ENCODE peak calls at places on chromosomes 3 and 15, in seven cellular contexts. X is lung, V is lower lobe of right lung, R is OCI-LY7, K is Panc1, A is colonic mucosa, O is tibial nerve. P is an unnamed sample.

GRCh38 chr15:90231028-90232017 is 2.4 kb downstream of the CIB1 start:
- DNase-seq in A (no peak), V (peak; percentile 79), R (peak; percentile 83), O (no peak), K (no peak), X (peak; percentile 51), P (peak; percentile 19)

GRCh38 chr15:36844453-36845094 is 255.8 kb downstream of the MEIS2 start:
- DNase-seq in A (no peak), O (no peak), X (no peak), R (no peak), K (no peak), V (no peak), P (no peak)

GRCh38 chr15:89059006-89059405 is 29.2 kb upstream of the ABHD2 start:
- DNase-seq in X (no peak), A (no peak), O (no peak), K (no peak), R (no peak), V (no peak), P (no peak)

GRCh38 chr15:72304596-72304995 is 15.4 kb downstream of the CELF6 start:
- DNase-seq in V (no peak), R (no peak), O (no peak), A (no peak), K (no peak), X (no peak), P (no peak)

GRCh38 chr15:70164910-70165791 is 67.4 kb upstream of the TLE3 start:
- DNase-seq in X (no peak), R (no peak), V (no peak), K (no peak), O (no peak), A (no peak), P (no peak)

GRCh38 chr15:50058231-50058630 is 60.8 kb downstream of the ATP8B4 start:
- DNase-seq in X (no peak), V (no peak), O (no peak), K (no peak), A (no peak), R (no peak), P (no peak)

GRCh38 chr3:187274315-187274976 is 17.1 kb downstream of the MASP1 start:
- DNase-seq in K (no peak), A (no peak), X (no peak), R (no peak), O (no peak), V (no peak), P (no peak)

GRCh38 chr3:45994661-45995369 is 809 bp downstream of the FYCO1 start:
- DNase-seq in A (peak; percentile 44), X (no peak), K (no peak), R (peak; percentile 38), O (no peak), V (no peak), P (peak; percentile 38)

GRCh38 chr15:101296418-101297405 is 1.7 kb upstream of the SNRPA1 start:
- DNase-seq in A (no peak), K (no peak), O (no peak), X (no peak), V (no peak), R (no peak), P (no peak)

GRCh38 chr15:91909111-91909510 is 55.6 kb downstream of the SLCO3A1 start:
- DNase-seq in A (no peak), R (no peak), K (no peak), O (no peak), X (no peak), V (no peak), P (no peak)

GRCh38 chr15:80710635-80711553 is 15.8 kb downstream of the ABHD17C start:
- DNase-seq in R (no peak), O (no peak), K (no peak), A (no peak), V (no peak), X (no peak), P (no peak)

GRCh38 chr3:7917443-7918151 is 584.0 kb upstream of the LMCD1 start:
- DNase-seq in A (no peak), R (no peak), V (no peak), X (no peak), O (no peak), K (no peak), P (no peak)

GRCh38 chr3:65330072-65330471 is 642.3 kb upstream of the ADAMTS9 start:
- DNase-seq in R (no peak), X (no peak), V (no peak), O (no peak), K (no peak), A (no peak), P (no peak)

DNA sequence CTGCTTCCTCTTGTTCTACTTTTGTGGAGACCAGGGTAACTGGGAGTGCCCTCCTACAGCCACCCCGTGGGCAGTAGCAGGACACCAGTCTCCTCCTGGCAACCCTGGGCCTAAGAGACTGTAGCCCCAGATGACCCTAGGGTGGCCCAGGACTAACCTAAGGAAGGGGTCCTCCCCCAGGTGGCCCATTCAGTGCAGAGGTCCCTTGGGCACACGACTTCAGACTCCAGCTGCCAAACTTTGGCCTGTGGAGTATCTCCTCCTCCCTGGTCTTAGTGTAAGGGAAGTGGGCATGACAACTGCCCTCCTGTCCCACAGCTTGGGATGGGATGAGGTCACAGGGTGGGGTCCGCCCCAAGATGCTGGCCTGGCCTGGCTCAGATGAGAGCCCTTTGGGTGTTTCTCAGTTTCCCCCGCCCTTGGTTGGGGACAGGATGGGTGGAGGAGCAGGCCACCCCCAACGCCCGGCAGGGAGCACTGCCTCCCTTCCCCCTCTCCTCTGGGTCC is 4.8 kb downstream of the CSK start:
- DNase-seq in X (no peak), V (no peak), R (peak; percentile 57), A (peak; percentile 26), O (no peak), K (no peak), P (no peak)
- H3K36me3 ChIP-seq in X (no peaks in the 10 kb centered on the region), V (no peaks in the 10 kb centered on the region), R (peaks cover 73% of the 10 kb centered on the region), A (no peaks in the 10 kb centered on the region), O (no peaks in the 10 kb centered on the region), K (peaks cover 3% of the 10 kb centered on the region), P (no peaks in the 10 kb centered on the region)

GRCh38 chr15:77475898-77476297 is 55.2 kb downstream of the HMG20A start:
- DNase-seq in O (no peak), X (no peak), K (no peak), R (no peak), V (no peak), A (no peak), P (no peak)

GRCh38 chr15:77470227-77470626 is 49.5 kb downstream of the HMG20A start:
- DNase-seq in K (no peak), O (no peak), V (no peak), R (no peak), X (no peak), A (no peak), P (no peak)

GRCh38 chr15:77474987-77475385 is 54.3 kb downstream of the HMG20A start:
- DNase-seq in R (no peak), X (no peak), A (no peak), K (no peak), V (no peak), O (no peak), P (no peak)

GRCh38 chr15:77474310-77474986 is 53.8 kb downstream of the HMG20A start:
- DNase-seq in R (no peak), V (no peak), K (no peak), A (no peak), X (peak; percentile 57), O (no peak), P (no peak)

DNA sequence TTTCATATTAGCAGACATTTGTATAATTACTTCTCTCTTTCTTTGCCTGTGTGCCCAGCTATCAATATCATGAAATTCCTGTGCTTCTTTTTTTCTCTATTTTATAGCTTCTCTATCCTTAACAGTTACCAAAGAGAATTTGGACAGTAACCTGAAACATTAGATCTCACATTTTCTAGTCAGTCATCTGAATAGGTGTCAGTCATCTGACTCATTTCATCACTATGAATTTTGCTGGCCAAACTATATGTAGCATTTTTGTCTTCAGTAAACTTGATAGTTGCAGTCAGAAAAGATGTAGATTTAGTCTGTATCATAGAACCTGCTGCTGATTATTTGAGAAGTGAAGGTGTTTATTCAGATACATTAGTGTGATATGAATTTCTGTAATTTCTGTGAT is 52.6 kb downstream of the HMG20A start:
- DNase-seq in A (no peak), V (no peak), K (no peak), X (no peak), O (no peak), R (no peak), P (no peak)
- H3K36me3 ChIP-seq in A (no peaks in the 10 kb centered on the region), V (peaks cover 62% of the 10 kb centered on the region), K (peaks cover 28% of the 10 kb centered on the region), X (peaks cover 15% of the 10 kb centered on the region), O (peaks cover 42% of the 10 kb centered on the region), R (peaks cover 81% of the 10 kb centered on the region), P (no peaks in the 10 kb centered on the region)

DNA sequence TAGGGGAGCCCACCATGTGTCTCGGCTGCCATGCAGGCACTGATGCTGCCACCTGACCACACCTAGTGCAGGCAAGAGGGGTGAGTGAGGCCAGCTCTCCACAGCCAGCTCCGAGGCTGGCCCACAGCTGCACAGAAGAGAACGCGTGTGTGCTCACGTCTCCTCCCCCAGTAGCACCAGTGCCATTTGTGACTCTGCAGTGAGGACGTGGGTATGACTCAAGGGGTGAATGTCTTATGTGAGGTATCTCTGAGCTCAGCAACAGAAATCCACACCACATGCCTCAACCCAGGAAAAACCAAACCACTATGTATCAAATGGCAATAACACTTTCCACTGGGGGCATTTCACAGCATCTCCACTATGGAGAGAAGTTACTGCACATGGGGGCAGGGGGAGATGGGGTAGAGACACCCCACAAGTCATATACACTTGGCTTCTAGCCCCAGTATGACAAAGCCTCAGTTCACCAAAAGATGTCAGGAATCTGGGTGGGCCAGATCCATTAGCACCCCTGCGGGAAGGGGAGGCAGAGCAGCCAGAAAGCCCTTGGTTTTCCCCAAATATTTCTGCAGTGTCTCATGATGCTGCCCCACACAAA is 87.6 kb downstream of the LRIG1 start:
- DNase-seq in A (no peak), X (no peak), K (no peak), V (no peak), O (no peak), R (no peak), P (no peak)
- H3K36me3 ChIP-seq in A (no peaks in the 10 kb centered on the region), X (no peaks in the 10 kb centered on the region), K (no peaks in the 10 kb centered on the region), V (peaks cover 68% of the 10 kb centered on the region), O (peaks cover 71% of the 10 kb centered on the region), R (peaks cover 96% of the 10 kb centered on the region), P (no peaks in the 10 kb centered on the region)

GRCh38 chr3:129854460-129854859 is 39.1 kb downstream of the TMCC1 start:
- DNase-seq in V (no peak), X (no peak), K (no peak), A (no peak), R (no peak), O (no peak), P (no peak)

GRCh38 chr3:129855454-129856419 is 37.8 kb downstream of the TMCC1 start:
- DNase-seq in X (no peak), V (no peak), K (no peak), R (no peak), O (no peak), A (no peak), P (no peak)

GRCh38 chr3:129857899-129858298 is 35.6 kb downstream of the TMCC1 start:
- DNase-seq in K (no peak), V (no peak), X (no peak), O (no peak), A (no peak), R (no peak), P (no peak)

GRCh38 chr3:129864519-129864918 is 29.0 kb downstream of the TMCC1 start:
- DNase-seq in O (no peak), V (no peak), R (no peak), K (no peak), X (no peak), A (no peak), P (no peak)

DNA sequence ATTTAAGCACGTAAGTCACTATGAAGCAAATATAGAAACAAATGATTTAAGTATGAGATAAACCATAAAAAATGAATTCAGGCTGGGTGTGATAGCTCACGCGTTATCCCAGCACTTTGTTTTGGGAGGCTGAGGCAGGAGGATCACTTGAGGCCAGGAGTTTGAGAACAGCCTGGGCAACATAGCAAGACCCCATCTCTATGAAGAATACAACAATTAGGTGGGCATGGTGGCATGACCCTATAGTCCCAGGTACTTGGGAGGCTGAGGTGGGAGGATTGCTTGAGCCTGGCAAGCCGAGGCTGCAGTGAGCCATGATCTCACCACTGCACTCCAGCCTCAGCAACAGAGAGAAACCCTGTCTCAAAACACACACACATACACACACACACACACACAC is 34.2 kb downstream of the TMCC1 start:
- DNase-seq in A (no peak), V (no peak), X (no peak), O (no peak), R (no peak), K (no peak), P (no peak)
- H3K36me3 ChIP-seq in A (no peaks in the 10 kb centered on the region), V (no peaks in the 10 kb centered on the region), X (peaks cover 4% of the 10 kb centered on the region), O (peaks cover 6% of the 10 kb centered on the region), R (peaks cover 77% of the 10 kb centered on the region), K (no peaks in the 10 kb centered on the region), P (no peaks in the 10 kb centered on the region)

P was measured in testis.